ENCODE peak calls at places on chromosomes 13 and 19, in seven cellular contexts. G is ascending aorta, X is thoracic aorta, J is mucosa of descending colon, N is Caco-2, M is adrenal gland, W is kidney epithelial cell. Y is an unnamed sample. For H3K36me3, the result is how much of the 10 kb centered on the place peaks cover.

GRCh38 chr19:10811391-10812111 is 24.5 kb downstream of the TMED1 start:
- DNase-seq in G (no peak), X (no peak), J (no peak), N (no peak), M (no peak), W (no peak), Y (no peak)

GRCh38 chr13:84439108-84439507 is 556.8 kb upstream of the SLITRK1 start:
- DNase-seq in G (no peak), X (no peak), J (no peak), N (no peak), M (no peak), W (no peak), Y (peak)

GRCh38 chr13:20945952-20946383 is 43.4 kb upstream of the XPO4 start:
- DNase-seq in G (peak), X (no peak), J (peak), N (no peak), M (no peak), W (no peak), Y (no peak)

GRCh38 chr19:5578094-5578846 is 10.5 kb upstream of the TINCR start:
- DNase-seq in G (no peak), X (no peak), J (peak), N (peak), M (no peak), W (no peak), Y (no peak)

GRCh38 chr13:105442941-105443340 is 1092.5 kb downstream of the EFNB2 start:
- DNase-seq in G (no peak), X (no peak), J (no peak), N (no peak), M (peak), W (peak), Y (peak)

GRCh38 chr13:32261567-32261966 is 53.6 kb downstream of the ZAR1L start:
- DNase-seq in G (peak), X (peak), J (peak), N (no peak), M (peak), W (peak), Y (no peak)

GRCh38 chr19:32339988-32340874 is 5.2 kb upstream of the ZNF507 start:
- DNase-seq in G (peak), X (peak), J (peak), N (peak), M (peak), W (no peak), Y (no peak)

GRCh38 chr13:32246468-32246867 is 68.7 kb downstream of the ZAR1L start:
- DNase-seq in G (peak), X (no peak), J (peak), N (peak), M (peak), W (peak), Y (no peak)

GRCh38 chr19:40578442-40578908 is 1.8 kb downstream of the SHKBP1 start:
- DNase-seq in G (no peak), X (no peak), J (no peak), N (peak), M (no peak), W (no peak), Y (no peak)

GRCh38 chr13:105817011-105817410 is 718.5 kb downstream of the EFNB2 start:
- DNase-seq in G (no peak), X (no peak), J (no peak), N (peak), M (no peak), W (peak), Y (no peak)

GRCh38 chr19:45082170-45082569 is 3.1 kb downstream of the GEMIN7 start:
- DNase-seq in G (no peak), X (no peak), J (no peak), N (no peak), M (no peak), W (no peak), Y (no peak)
- H3K36me3 ChIP-seq in G (under half), X (under half), J (under half), N (under half), M (under half), W (under half), Y (under half)

DNA sequence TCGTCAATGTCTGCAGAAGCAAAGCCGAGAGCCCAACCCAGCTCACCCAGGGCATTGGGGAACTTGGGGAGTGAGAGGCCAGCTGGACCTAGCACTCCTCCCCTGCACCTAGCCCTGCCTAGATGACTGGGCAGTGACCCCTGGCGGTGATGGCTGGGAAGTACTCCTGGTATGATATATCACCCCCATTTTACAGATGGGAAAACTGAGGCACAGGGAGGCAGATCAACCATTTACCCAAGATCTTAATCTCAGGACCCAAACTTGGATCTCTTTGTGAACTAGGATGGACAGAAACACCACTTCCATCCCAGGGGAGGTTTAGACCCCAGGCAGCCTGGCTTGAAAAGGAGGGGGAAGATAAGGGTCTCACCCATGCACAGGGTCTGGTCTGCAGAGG is 43.5 kb downstream of the CCL25 start:
- DNase-seq in G (no peak), X (no peak), J (no peak), N (no peak), M (no peak), W (no peak), Y (no peak)
- TF ChIP-seq CTCF in G (no peak), X (no peak), J (no peak), N (no peak), M (no peak), W (no peak), Y (no peak)

DNA sequence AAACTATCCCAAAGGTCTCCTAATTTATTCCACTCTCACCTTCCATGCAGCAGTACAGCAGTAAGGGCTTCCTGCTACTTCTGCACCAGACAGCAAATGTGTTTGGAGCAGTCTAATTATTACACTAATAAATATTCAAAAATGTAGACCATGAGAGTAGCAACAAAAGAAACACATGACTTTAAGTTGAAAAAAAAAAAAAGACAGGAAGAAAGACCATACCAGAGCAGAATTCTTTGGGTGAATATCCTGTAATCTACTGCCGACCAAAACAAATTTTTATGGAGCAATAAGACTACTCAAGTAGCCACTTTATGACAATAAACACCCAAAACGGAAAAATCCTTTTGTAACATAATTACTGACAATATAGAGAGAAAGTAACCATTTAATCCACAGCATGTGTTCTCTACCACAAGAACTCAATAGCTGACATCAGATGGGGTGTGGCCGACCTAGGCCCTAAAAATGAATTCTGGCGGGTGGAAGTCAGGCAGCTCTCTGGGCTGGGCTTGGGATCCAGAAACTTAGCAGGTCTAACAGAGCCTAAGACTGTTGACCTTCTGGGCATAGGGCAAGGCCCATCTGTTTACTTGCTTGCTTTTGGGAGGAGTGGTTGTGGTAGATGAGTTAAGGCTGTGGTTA is 4.6 kb downstream of the KLF12 start:
- DNase-seq in G (no peak), X (no peak), J (peak), N (no peak), M (no peak), W (no peak), Y (no peak)
- H3K4me3 ChIP-seq in G (peak), X (peak), J (no peak), N (no peak), M (no peak), W (no peak), Y (no peak)

GRCh38 chr19:17061691-17062090 is 13.6 kb downstream of the HAUS8 start:
- DNase-seq in G (no peak), X (no peak), J (peak), N (no peak), M (no peak), W (no peak), Y (no peak)
- H3K36me3 ChIP-seq in G (under half), X (under half), J (under half), N (under half), M (under half), W (under half), Y (under half)

GRCh38 chr13:38636756-38637155 is 50.1 kb upstream of the FREM2 start:
- DNase-seq in G (no peak), X (no peak), J (peak), N (peak), M (no peak), W (no peak), Y (no peak)

GRCh38 chr13:38630780-38631179 is 56.1 kb upstream of the FREM2 start:
- DNase-seq in G (no peak), X (no peak), J (no peak), N (no peak), M (no peak), W (no peak), Y (no peak)

GRCh38 chr13:38636106-38636505 is 50.8 kb upstream of the FREM2 start:
- DNase-seq in G (no peak), X (no peak), J (no peak), N (no peak), M (no peak), W (no peak), Y (no peak)

GRCh38 chr13:38637576-38637975 is 49.3 kb upstream of the FREM2 start:
- DNase-seq in G (no peak), X (no peak), J (no peak), N (peak), M (no peak), W (no peak), Y (no peak)

GRCh38 chr13:38635030-38635429 is 51.8 kb upstream of the FREM2 start:
- DNase-seq in G (no peak), X (no peak), J (no peak), N (peak), M (no peak), W (no peak), Y (no peak)
- TF ChIP-seq CTCF in G (no peak), X (no peak), J (no peak), N (peak), M (no peak), W (no peak), Y (no peak)